ENCODE peak calls at places on chromosomes 1 and 21, in nine cellular contexts. G is thoracic aorta, M is esophagus muscularis mucosa, P is kidney epithelial cell, J is testis, Y is hepatocyte, H is IMR-90, E is neural progenitor cell, U is astrocyte. K is an unnamed sample. For H3K27me3, the result is how much of the 10 kb centered on the place peaks cover.

GRCh38 chr1:64136749-64137568 is 66.5 kb upstream of the UBE2U start:
- DNase-seq in U (peak), M (peak), Y (peak), G (peak), E (peak), P (peak), J (peak), H (peak), K (peak)

GRCh38 chr1:205543351-205544305 is 39.2 kb downstream of the CDK18 start:
- DNase-seq in E (peak), Y (peak), H (peak), J (peak), G (peak), U (peak), P (peak), M (no peak), K (peak)

GRCh38 chr1:24702511-24703293 is 42.5 kb upstream of the CLIC4 start:
- DNase-seq in H (peak), P (no peak), U (peak), Y (peak), G (no peak), J (no peak), M (no peak), E (peak), K (no peak)

GRCh38 chr1:37721565-37721964 is 29.2 kb downstream of the CDCA8 start:
- DNase-seq in Y (no peak), H (no peak), U (no peak), E (peak), M (no peak), G (no peak), P (no peak), J (no peak), K (peak)

GRCh38 chr1:71046891-71047634 is 553 bp downstream of the PTGER3 start:
- DNase-seq in P (no peak), J (no peak), M (no peak), G (no peak), H (no peak), Y (peak), U (no peak), E (peak), K (peak)

GRCh38 chr1:83999316-83999819 is 436 bp upstream of the TTLL7 start:
- DNase-seq in Y (peak), E (peak), H (peak), U (peak), G (peak), M (no peak), P (no peak), J (peak), K (peak)

GRCh38 chr21:41834252-41834925 is 44.8 kb downstream of the PRDM15 start:
- DNase-seq in E (no peak), H (no peak), U (no peak), J (no peak), M (no peak), G (no peak), Y (no peak), P (no peak), K (no peak)

GRCh38 chr21:33302055-33302454 is 22.7 kb upstream of the IFNAR1 start:
- DNase-seq in J (no peak), M (no peak), U (no peak), G (no peak), E (no peak), P (no peak), H (no peak), Y (no peak), K (no peak)

GRCh38 chr21:45574081-45574501 is 31.9 kb upstream of the SLC19A1 start:
- DNase-seq in P (no peak), Y (no peak), H (no peak), J (no peak), U (no peak), M (no peak), G (no peak), E (no peak), K (peak)

GRCh38 chr1:169426174-169426716 is 1.0 kb downstream of the CCDC181 start:
- DNase-seq in E (no peak), G (no peak), P (no peak), J (no peak), H (no peak), Y (no peak), M (no peak), U (no peak), K (no peak)

GRCh38 chr1:76410499-76410898 is 336.0 kb downstream of the ST6GALNAC3 start:
- DNase-seq in E (no peak), Y (no peak), J (no peak), G (no peak), M (no peak), P (no peak), U (no peak), H (no peak), K (no peak)

GRCh38 chr1:153945131-153945794 is 1.3 kb downstream of the DENND4B start:
- DNase-seq in G (no peak), E (peak), U (peak), P (no peak), J (peak), Y (peak), M (no peak), H (peak), K (no peak)

GRCh38 chr1:63892632-63893395 is 119.0 kb downstream of the ROR1 start:
- DNase-seq in J (no peak), P (peak), E (peak), H (peak), Y (no peak), U (peak), G (no peak), M (no peak), K (no peak)

GRCh38 chr1:206735553-206736031 is 35.0 kb upstream of the IL19 start:
- DNase-seq in E (no peak), Y (no peak), H (peak), M (no peak), J (no peak), U (peak), P (no peak), G (no peak), K (no peak)

GRCh38 chr1:111729271-111729921 is 9.8 kb downstream of the INKA2 start:
- DNase-seq in E (peak), U (no peak), G (no peak), J (no peak), H (no peak), Y (no peak), P (no peak), M (peak), K (no peak)

GRCh38 chr1:185291647-185292046 is 25.4 kb downstream of the IVNS1ABP start:
- DNase-seq in Y (no peak), E (no peak), H (no peak), J (no peak), U (no peak), P (no peak), M (no peak), G (no peak), K (no peak)

DNA sequence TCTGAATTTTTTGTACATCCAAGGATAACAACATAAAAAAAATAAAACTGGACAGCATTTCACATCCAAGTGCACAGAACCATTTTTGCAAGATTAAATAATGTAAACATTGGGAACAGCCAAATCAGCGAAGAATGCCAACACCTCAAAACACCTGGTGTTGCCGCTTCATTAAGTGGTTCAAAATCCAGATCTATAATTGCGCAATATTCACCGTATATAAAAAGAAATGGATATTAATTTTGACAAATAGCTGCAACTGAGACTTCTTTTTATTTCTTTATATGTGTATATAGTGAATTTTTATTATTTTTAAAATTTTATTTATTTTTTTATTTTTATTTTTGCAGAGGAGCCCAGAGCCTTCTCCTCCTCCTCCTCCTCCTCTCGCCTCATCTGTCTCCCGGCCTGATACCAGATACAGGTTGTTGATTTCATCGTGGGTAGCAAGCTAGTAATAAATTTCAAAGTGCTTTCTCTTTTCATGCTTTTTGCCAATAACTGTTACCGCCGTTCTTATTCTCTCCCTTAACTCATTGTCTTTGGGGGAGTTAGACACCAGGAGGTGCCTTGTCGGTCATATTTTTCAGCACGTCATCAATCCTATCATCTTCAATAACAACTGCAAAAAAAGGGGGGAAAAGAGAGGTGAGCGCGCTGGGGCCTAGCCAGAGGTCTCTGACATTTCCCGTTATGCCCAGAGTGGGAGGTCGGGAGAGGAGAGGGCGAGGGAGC is 2.7 kb downstream of the CAMK2N1 start:
- DNase-seq in G (no peak), P (no peak), H (no peak), E (no peak), U (no peak), J (no peak), Y (no peak), M (no peak), K (no peak)
- H3K27me3 ChIP-seq in G (under half), P (under half), H (under half), E (half or more), U (under half), J (under half), Y (under half), M (under half), K (half or more)

GRCh38 chr1:10649484-10650201 is 146.8 kb downstream of the CASZ1 start:
- DNase-seq in J (no peak), G (no peak), E (peak), P (no peak), H (no peak), Y (no peak), M (no peak), U (no peak), K (peak)

GRCh38 chr1:10646347-10646861 is 150.0 kb downstream of the CASZ1 start:
- DNase-seq in U (peak), G (no peak), M (no peak), Y (no peak), P (peak), J (no peak), H (peak), E (no peak), K (peak)

GRCh38 chr1:10644307-10645128 is 151.9 kb downstream of the CASZ1 start:
- DNase-seq in M (no peak), E (no peak), H (peak), P (no peak), J (no peak), G (no peak), U (peak), Y (no peak), K (no peak)

GRCh38 chr1:10648689-10649483 is 147.6 kb downstream of the CASZ1 start:
- DNase-seq in Y (no peak), G (no peak), U (no peak), E (peak), H (no peak), J (no peak), M (no peak), P (no peak), K (peak)

GRCh38 chr1:10647414-10648170 is 148.9 kb downstream of the CASZ1 start:
- DNase-seq in E (no peak), Y (no peak), H (no peak), J (no peak), M (no peak), P (no peak), U (no peak), G (no peak), K (no peak)
- H3K27me3 ChIP-seq in E (under half), Y (under half), H (under half), J (under half), M (under half), P (under half), U (under half), G (under half), K (under half)

GRCh38 chr21:25490742-25491141 is 116.5 kb downstream of the MRPL39 start:
- DNase-seq in G (no peak), U (no peak), E (no peak), M (no peak), H (peak), P (no peak), Y (no peak), J (no peak), K (no peak)

GRCh38 chr21:25491267-25491666 is 116.0 kb downstream of the MRPL39 start:
- DNase-seq in U (no peak), M (no peak), E (no peak), P (no peak), G (no peak), Y (no peak), J (no peak), H (no peak), K (no peak)

GRCh38 chr21:25485914-25486313 is 121.4 kb downstream of the MRPL39 start:
- DNase-seq in U (no peak), G (no peak), Y (no peak), E (no peak), J (no peak), H (no peak), M (no peak), P (no peak), K (no peak)

GRCh38 chr21:25489673-25490072 is 117.6 kb downstream of the MRPL39 start:
- DNase-seq in Y (no peak), P (no peak), U (no peak), J (no peak), G (no peak), E (no peak), M (no peak), H (peak), K (no peak)

GRCh38 chr21:25487046-25487594 is 120.2 kb downstream of the MRPL39 start:
- DNase-seq in G (no peak), M (no peak), E (no peak), U (no peak), Y (no peak), H (no peak), J (no peak), P (no peak), K (no peak)
- H3K27me3 ChIP-seq in G (under half), M (under half), E (under half), U (under half), Y (under half), H (under half), J (under half), P (under half), K (under half)

GRCh38 chr1:231163831-231164427 is 2.1 kb downstream of the TRIM67 start:
- DNase-seq in E (no peak), M (no peak), U (no peak), G (no peak), P (no peak), J (no peak), H (no peak), Y (no peak), K (no peak)
- H3K27me3 ChIP-seq in E (half or more), M (under half), U (under half), G (under half), P (under half), J (under half), H (under half), Y (half or more), K (half or more)

GRCh38 chr1:160114085-160114484 is 1.5 kb upstream of the ATP1A2 start:
- DNase-seq in Y (no peak), E (peak), G (no peak), M (no peak), P (no peak), U (no peak), J (no peak), H (no peak), K (peak)
- H3K27me3 ChIP-seq in Y (under half), E (under half), G (under half), M (under half), P (under half), U (under half), J (under half), H (half or more), K (under half)

GRCh38 chr1:203299180-203299579 is 6.1 kb upstream of the BTG2 start:
- DNase-seq in J (no peak), Y (no peak), P (no peak), G (no peak), M (no peak), U (no peak), E (no peak), H (no peak), K (no peak)
- H3K27me3 ChIP-seq in J (under half), Y (under half), P (under half), G (under half), M (under half), U (under half), E (half or more), H (under half), K (under half)

GRCh38 chr1:919271-919872 is 4.4 kb upstream of the SAMD11 start:
- DNase-seq in P (no peak), J (no peak), H (no peak), Y (no peak), E (no peak), U (no peak), M (no peak), G (no peak), K (no peak)
- H3K27me3 ChIP-seq in P (half or more), J (under half), H (under half), Y (under half), E (half or more), U (under half), M (under half), G (under half), K (half or more)

K was measured in endodermal cell.